ENCODE peak calls at places on chromosome 1, in four cellular contexts. One of them, this sample, is unnamed.

GRCh38 chr1:1778827-1779675 is 781 bp upstream of the NADK start:
- DNase-seq in GM12878: peak
- DNase-seq in body of pancreas: peak
- DNase-seq in substantia nigra: peak
- DNase-seq in this sample: no peak

GRCh38 chr1:16351449-16351993 is 759 bp downstream of the FBXO42 start:
- DNase-seq in GM12878: no peak
- DNase-seq in body of pancreas: no peak
- DNase-seq in substantia nigra: no peak
- DNase-seq in this sample: no peak

GRCh38 chr1:224333939-224334701 is 4.1 kb upstream of the NVL start:
- DNase-seq in GM12878: peak
- DNase-seq in body of pancreas: no peak
- DNase-seq in substantia nigra: no peak
- DNase-seq in this sample: no peak

GRCh38 chr1:156894711-156895407 is 1.3 kb downstream of the PEAR1 start:
- DNase-seq in GM12878: no peak
- DNase-seq in body of pancreas: no peak
- DNase-seq in substantia nigra: no peak
- DNase-seq in this sample: no peak

GRCh38 chr1:73771396-73771795 is 426.6 kb downstream of the LRRIQ3 start:
- DNase-seq in GM12878: no peak
- DNase-seq in body of pancreas: no peak
- DNase-seq in substantia nigra: no peak
- DNase-seq in this sample: no peak

GRCh38 chr1:117599822-117600221 is 6.0 kb upstream of the TENT5C start:
- DNase-seq in GM12878: no peak
- DNase-seq in body of pancreas: peak
- DNase-seq in substantia nigra: no peak
- DNase-seq in this sample: peak

GRCh38 chr1:97668945-97669344 is 251.9 kb downstream of the DPYD start:
- DNase-seq in GM12878: no peak
- DNase-seq in body of pancreas: peak
- DNase-seq in substantia nigra: no peak
- DNase-seq in this sample: no peak

GRCh38 chr1:9555942-9556341 is 16.7 kb downstream of the SLC25A33 start:
- DNase-seq in GM12878: no peak
- DNase-seq in body of pancreas: no peak
- DNase-seq in substantia nigra: no peak
- DNase-seq in this sample: no peak

GRCh38 chr1:15515026-15515663 is 8.9 kb downstream of the CASP9 start:
- DNase-seq in GM12878: no peak
- DNase-seq in body of pancreas: no peak
- DNase-seq in substantia nigra: no peak
- DNase-seq in this sample: no peak

GRCh38 chr1:232377494-232377770 is 252.5 kb downstream of the SIPA1L2 start:
- DNase-seq in GM12878: no peak
- DNase-seq in body of pancreas: peak
- DNase-seq in substantia nigra: no peak
- DNase-seq in this sample: no peak

GRCh38 chr1:8464987-8465386 is 147.1 kb downstream of the SLC45A1 start:
- DNase-seq in GM12878: no peak
- DNase-seq in body of pancreas: no peak
- DNase-seq in substantia nigra: no peak
- DNase-seq in this sample: no peak

GRCh38 chr1:36885537-36886441 is 148.5 kb downstream of the GRIK3 start:
- DNase-seq in GM12878: no peak
- DNase-seq in body of pancreas: no peak
- DNase-seq in substantia nigra: no peak
- DNase-seq in this sample: no peak

GRCh38 chr1:61284933-61285332 is 202.6 kb downstream of the NFIA start:
- DNase-seq in GM12878: no peak
- DNase-seq in body of pancreas: no peak
- DNase-seq in substantia nigra: no peak
- DNase-seq in this sample: no peak

GRCh38 chr1:248818505-248819374 is 7.0 kb downstream of the SH3BP5L start:
- DNase-seq in GM12878: no peak
- DNase-seq in body of pancreas: no peak
- DNase-seq in substantia nigra: no peak
- DNase-seq in this sample: no peak

GRCh38 chr1:201495447-201496295 is 11.3 kb downstream of the CSRP1 start:
- DNase-seq in GM12878: no peak
- DNase-seq in body of pancreas: peak
- DNase-seq in substantia nigra: peak
- DNase-seq in this sample: peak

This sample was measured in dorsolateral prefrontal cortex.